ENCODE peak calls at places on chromosomes 5 and 9, in four cellular contexts. N is astrocyte of the spinal cord, C is heart right ventricle, D is HCT116. G is an unnamed sample.

GRCh38 chr5:1444361-1445189 is 665 bp downstream of the SLC6A3 start:
- DNase-seq in N (no peak), C (no peak), D (no peak), G (no peak)

GRCh38 chr9:13088734-13089427 is 190.6 kb downstream of the MPDZ start:
- DNase-seq in N (peak; percentile 66), C (no peak), D (peak; percentile 41), G (no peak)

GRCh38 chr9:75382126-75382525 is 293.8 kb downstream of the OSTF1 start:
- DNase-seq in N (peak; percentile 21), C (no peak), D (no peak), G (no peak)

GRCh38 chr5:139646912-139647391 is 1.2 kb upstream of the CXXC5 start:
- DNase-seq in N (no peak), C (no peak), D (no peak), G (no peak)

GRCh38 chr9:25678147-25678666 is at the start of gene TUSC1:
- DNase-seq in N (peak; percentile 85), C (peak; percentile 88), D (no peak), G (peak; percentile 34)

GRCh38 chr5:176466245-176466871 is 18.2 kb downstream of the FAF2 start:
- DNase-seq in N (peak; percentile 33), C (no peak), D (no peak), G (peak; percentile 40)

GRCh38 chr5:164091836-164092235 is 586.4 kb downstream of the MAT2B start:
- DNase-seq in N (no peak), C (no peak), D (no peak), G (no peak)

GRCh38 chr9:120733190-120733589 is 18.9 kb upstream of the MEGF9 start:
- DNase-seq in N (peak; percentile 60), C (no peak), D (no peak), G (no peak)

GRCh38 chr9:109108318-109108717 is 11.4 kb downstream of the TMEM245 start:
- DNase-seq in N (peak; percentile 70), C (no peak), D (no peak), G (no peak)

GRCh38 chr9:116099821-116100220 is 53.8 kb upstream of the PAPPA start:
- DNase-seq in N (no peak), C (no peak), D (no peak), G (no peak)

GRCh38 chr9:122929803-122930354 is 1.4 kb downstream of the ZBTB26 start:
- DNase-seq in N (no peak), C (no peak), D (no peak), G (no peak)

GRCh38 chr9:38228331-38229122 is 159.5 kb upstream of the SHB start:
- DNase-seq in N (no peak), C (no peak), D (no peak), G (no peak)

GRCh38 chr9:130332384-130332926 is 66.9 kb downstream of the HMCN2 start:
- DNase-seq in N (no peak), C (no peak), D (no peak), G (no peak)

GRCh38 chr9:111386386-111386785 is 56.4 kb upstream of the OR2K2 start:
- DNase-seq in N (peak; percentile 33), C (no peak), D (no peak), G (no peak)

GRCh38 chr5:36528588-36528987 is 77.8 kb upstream of the SLC1A3 start:
- DNase-seq in N (no peak), C (no peak), D (no peak), G (no peak)

GRCh38 chr5:36569456-36569855 is 37.0 kb upstream of the SLC1A3 start:
- DNase-seq in N (peak; percentile 81), C (peak; percentile 30), D (no peak), G (peak; percentile 71)

GRCh38 chr5:80408475-80408875 is 611 bp downstream of the ZFYVE16 start:
- DNase-seq in N (no peak), C (peak; percentile 73), D (no peak), G (no peak)

GRCh38 chr9:98971168-98971914 is 27.6 kb downstream of the COL15A1 start:
- DNase-seq in N (peak; percentile 80), C (no peak), D (no peak), G (no peak)

GRCh38 chr9:12813960-12814876 is 39.4 kb downstream of the LURAP1L start:
- DNase-seq in N (peak; percentile 99), C (peak; percentile 11), D (peak; percentile 97), G (peak; percentile 100)

GRCh38 chr9:91740713-91741112 is 209.3 kb downstream of the ROR2 start:
- DNase-seq in N (peak; percentile 39), C (no peak), D (no peak), G (peak; percentile 17)

GRCh38 chr5:58999804-59000595 is 417.1 kb downstream of the RAB3C start:
- DNase-seq in N (no peak), C (no peak), D (peak; percentile 6), G (no peak)

GRCh38 chr5:142597546-142598337 is 88.1 kb downstream of the FGF1 start:
- DNase-seq in N (peak; percentile 80), C (no peak), D (peak; percentile 74), G (peak; percentile 58)

GRCh38 chr9:129609486-129610192 is 11.3 kb downstream of the C9orf50 start:
- DNase-seq in N (peak; percentile 80), C (peak; percentile 57), D (no peak), G (no peak)

GRCh38 chr5:36462295-36463021 is 143.9 kb upstream of the SLC1A3 start:
- DNase-seq in N (peak; percentile 30), C (no peak), D (no peak), G (no peak)

GRCh38 chr5:103375356-103375755 is 116.8 kb downstream of the MACIR start:
- DNase-seq in N (peak; percentile 88), C (no peak), D (no peak), G (peak; percentile 77)

GRCh38 chr9:80951675-80952074 is 737.7 kb downstream of the TLE1 start:
- DNase-seq in N (no peak), C (no peak), D (no peak), G (peak; percentile 26)

GRCh38 chr9:135448570-135449180 is 30.9 kb upstream of the PPP1R26 start:
- DNase-seq in N (no peak), C (no peak), D (no peak), G (no peak)

GRCh38 chr9:135439916-135440315 is 39.7 kb upstream of the PPP1R26 start:
- DNase-seq in N (no peak), C (no peak), D (no peak), G (no peak)

GRCh38 chr9:135447126-135447525 is 32.5 kb upstream of the PPP1R26 start:
- DNase-seq in N (no peak), C (no peak), D (no peak), G (no peak)

GRCh38 chr9:135440620-135441019 is 39.0 kb upstream of the PPP1R26 start:
- DNase-seq in N (no peak), C (no peak), D (peak; percentile 26), G (no peak)

GRCh38 chr9:135443811-135444470 is 35.6 kb upstream of the PPP1R26 start:
- DNase-seq in N (no peak), C (no peak), D (no peak), G (no peak)
- H3K4me3 ChIP-seq in N (no peak overlapping the region), C (no peak overlapping the region), D (no peak overlapping the region), G (no peak overlapping the region)

DNA sequence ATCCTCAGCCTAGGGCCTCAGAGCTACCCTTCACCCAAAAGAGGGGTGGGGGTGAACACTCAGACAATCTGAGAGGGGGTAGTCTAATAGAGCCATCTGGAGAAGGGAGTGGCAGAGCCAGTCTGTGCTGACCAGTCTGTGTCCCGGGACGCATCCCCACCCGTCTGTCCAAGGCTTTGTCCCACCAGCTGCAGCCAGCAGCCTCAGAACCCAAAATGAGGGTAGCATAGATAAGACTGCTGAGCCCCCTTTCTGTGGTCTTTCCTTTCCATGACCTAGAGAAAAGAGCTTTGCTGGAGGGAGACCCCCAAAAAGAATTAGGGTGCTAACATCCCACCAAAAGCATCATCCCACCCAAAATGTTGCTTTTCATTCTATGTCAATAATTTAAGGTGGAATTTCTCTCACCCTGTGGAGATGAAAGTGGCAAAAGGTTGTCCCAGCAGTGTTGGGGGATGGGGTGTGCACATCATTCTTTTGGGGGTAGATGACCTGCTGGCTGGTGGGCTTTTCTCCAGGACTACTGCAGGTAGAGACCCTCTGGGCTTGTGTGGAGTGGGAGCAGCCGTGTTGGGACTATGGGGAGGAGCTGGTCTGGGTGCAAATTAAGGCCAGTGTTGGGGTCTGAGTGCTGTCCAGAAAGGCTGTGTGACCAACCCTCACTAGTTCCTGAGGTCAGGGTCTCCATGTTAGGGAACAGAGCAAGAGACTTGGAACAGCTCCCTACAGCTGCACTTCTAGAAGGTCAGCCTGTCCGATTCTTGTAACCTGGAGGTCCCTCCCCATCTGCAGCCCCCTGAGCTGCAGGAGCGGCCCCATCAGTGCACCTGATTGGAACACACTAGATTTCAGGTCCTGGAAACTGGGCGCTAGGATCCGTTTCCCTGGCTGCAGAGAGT is 19.9 kb downstream of the URM1 start:
- DNase-seq in N (no peak), C (no peak), D (no peak), G (no peak)
- H3K4me3 ChIP-seq in N (no peak overlapping the region), C (no peak overlapping the region), D (no peak overlapping the region), G (no peak overlapping the region)

GRCh38 chr9:2086971-2087370 is 71.8 kb downstream of the SMARCA2 start:
- DNase-seq in N (no peak), C (no peak), D (no peak), G (no peak)

GRCh38 chr9:2083552-2083951 is 68.4 kb downstream of the SMARCA2 start:
- DNase-seq in N (no peak), C (no peak), D (no peak), G (no peak)

GRCh38 chr9:2087500-2088313 is 72.6 kb downstream of the SMARCA2 start:
- DNase-seq in N (peak; percentile 59), C (no peak), D (peak; percentile 42), G (no peak)

GRCh38 chr9:2085719-2086515 is 70.8 kb downstream of the SMARCA2 start:
- DNase-seq in N (peak; percentile 51), C (no peak), D (no peak), G (peak; percentile 75)

GRCh38 chr9:2082802-2083201 is 67.7 kb downstream of the SMARCA2 start:
- DNase-seq in N (no peak), C (no peak), D (no peak), G (no peak)
- H3K4me3 ChIP-seq in N (no peak overlapping the region), C (no peak overlapping the region), D (no peak overlapping the region), G (no peak overlapping the region)

GRCh38 chr5:23146183-23146582 is 293.0 kb upstream of the CDH12 start:
- DNase-seq in N (no peak), C (peak; percentile 4), D (no peak), G (no peak)
- H3K4me3 ChIP-seq in N (no peak overlapping the region), C (no peak overlapping the region), D (no peak overlapping the region), G (no peak overlapping the region)

GRCh38 chr5:170333161-170333909 is 35.8 kb upstream of the LCP2 start:
- DNase-seq in N (peak; percentile 2), C (no peak), D (no peak), G (no peak)

GRCh38 chr5:170327802-170328201 is 30.2 kb upstream of the LCP2 start:
- DNase-seq in N (no peak), C (no peak), D (no peak), G (no peak)

GRCh38 chr5:170332058-170332457 is 34.5 kb upstream of the LCP2 start:
- DNase-seq in N (no peak), C (no peak), D (no peak), G (no peak)

GRCh38 chr5:170329524-170329923 is 31.9 kb upstream of the LCP2 start:
- DNase-seq in N (no peak), C (no peak), D (no peak), G (no peak)

DNA sequence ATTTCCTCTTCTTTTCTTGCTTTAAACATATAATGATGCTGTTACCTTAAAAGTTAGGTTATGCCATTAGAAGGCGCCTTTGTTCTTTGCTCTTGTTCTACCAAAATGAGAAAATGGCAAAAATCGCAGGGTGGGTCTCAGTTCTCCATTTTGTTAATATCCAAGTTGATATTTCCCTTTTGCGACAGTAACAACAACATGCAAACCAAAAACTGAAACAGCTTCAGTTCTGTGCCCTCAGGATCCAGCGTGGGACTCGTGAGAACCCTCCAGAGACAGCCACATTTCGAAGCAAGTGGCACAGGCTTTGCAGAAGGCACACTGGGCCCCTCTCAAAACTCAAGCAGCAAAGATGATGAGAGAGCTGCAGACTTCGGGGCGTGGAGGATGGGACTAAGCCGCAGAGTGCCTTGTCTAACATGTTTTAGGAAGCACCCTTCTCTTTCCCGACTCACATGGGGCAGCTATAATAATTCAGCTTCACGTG is 33.0 kb upstream of the LCP2 start:
- DNase-seq in N (no peak), C (no peak), D (no peak), G (no peak)
- H3K4me3 ChIP-seq in N (no peak overlapping the region), C (peak overlapping the region; percentile 5), D (no peak overlapping the region), G (no peak overlapping the region)

G was measured in skeletal muscle cell.